ENCODE peak calls at places on chromosome 2, in nine cellular contexts. O, T, E, Z, B, X, L, R and N are unnamed samples.

GRCh38 chr2:238169021-238169707 is 10.4 kb downstream of the ERFE start:
- DNase-seq in O (peak), T (peak), E (no peak), Z (peak), B (peak), X (no peak), L (peak), R (peak), N (no peak)

GRCh38 chr2:109348645-109349554 is 219.9 kb downstream of the SH3RF3 start:
- DNase-seq in O (no peak), T (no peak), E (no peak), Z (no peak), B (no peak), X (no peak), L (no peak), R (no peak), N (no peak)

GRCh38 chr2:179022685-179023084 is 27.3 kb downstream of the CCDC141 start:
- DNase-seq in O (no peak), T (no peak), E (no peak), Z (no peak), B (no peak), X (no peak), L (no peak), R (no peak), N (no peak)

GRCh38 chr2:58428286-58428552 is 187.1 kb upstream of the FANCL start:
- DNase-seq in O (no peak), T (no peak), E (no peak), Z (peak), B (peak), X (peak), L (no peak), R (no peak), N (peak)

GRCh38 chr2:5287558-5288334 is 404.4 kb upstream of the SOX11 start:
- DNase-seq in O (no peak), T (no peak), E (no peak), Z (no peak), B (no peak), X (no peak), L (no peak), R (no peak), N (no peak)

GRCh38 chr2:104745856-104746255 is 108.1 kb upstream of the POU3F3 start:
- DNase-seq in O (no peak), T (no peak), E (no peak), Z (no peak), B (no peak), X (no peak), L (no peak), R (no peak), N (no peak)

GRCh38 chr2:74440005-74440377 is 1.7 kb downstream of the RTKN start:
- DNase-seq in O (peak), T (peak), E (peak), Z (no peak), B (no peak), X (peak), L (no peak), R (no peak), N (no peak)

GRCh38 chr2:64854773-64855237 is 134.4 kb upstream of the SLC1A4 start:
- DNase-seq in O (peak), T (peak), E (no peak), Z (no peak), B (no peak), X (no peak), L (no peak), R (no peak), N (no peak)

GRCh38 chr2:237591379-237591881 is 896 bp upstream of the RAB17 start:
- DNase-seq in O (no peak), T (no peak), E (no peak), Z (no peak), B (no peak), X (no peak), L (no peak), R (peak), N (no peak)

GRCh38 chr2:203492965-203493364 is 42.1 kb downstream of the RAPH1 start:
- DNase-seq in O (no peak), T (peak), E (no peak), Z (no peak), B (peak), X (no peak), L (no peak), R (peak), N (no peak)

GRCh38 chr2:62197017-62197586 is 1.2 kb downstream of the B3GNT2 start:
- DNase-seq in O (no peak), T (no peak), E (peak), Z (peak), B (peak), X (peak), L (no peak), R (peak), N (peak)

GRCh38 chr2:73085691-73086090 is 14.2 kb upstream of the SFXN5 start:
- DNase-seq in O (peak), T (peak), E (peak), Z (peak), B (peak), X (peak), L (no peak), R (peak), N (peak)

GRCh38 chr2:200177971-200178911 is 128.3 kb upstream of the SPATS2L start:
- DNase-seq in O (no peak), T (peak), E (no peak), Z (no peak), B (no peak), X (no peak), L (no peak), R (no peak), N (peak)

GRCh38 chr2:219420687-219421086 is 2.5 kb downstream of the DES start:
- DNase-seq in O (no peak), T (no peak), E (no peak), Z (no peak), B (no peak), X (no peak), L (no peak), R (no peak), N (no peak)

GRCh38 chr2:239025081-239025801 is 177.4 kb downstream of the TWIST2 start:
- DNase-seq in O (peak), T (peak), E (peak), Z (peak), B (no peak), X (no peak), L (peak), R (peak), N (no peak)

GRCh38 chr2:177143444-177143843 is 69.2 kb upstream of the HNRNPA3 start:
- DNase-seq in O (peak), T (peak), E (peak), Z (peak), B (no peak), X (no peak), L (peak), R (peak), N (no peak)

GRCh38 chr2:73031725-73032701 is 39.5 kb downstream of the SFXN5 start:
- DNase-seq in O (no peak), T (peak), E (peak), Z (no peak), B (no peak), X (no peak), L (no peak), R (no peak), N (no peak)

GRCh38 chr2:104599802-104600510 is 254.0 kb upstream of the POU3F3 start:
- DNase-seq in O (no peak), T (no peak), E (peak), Z (peak), B (no peak), X (no peak), L (peak), R (no peak), N (no peak)

GRCh38 chr2:119719261-119719627 is 40.2 kb downstream of the TMEM177 start:
- DNase-seq in O (no peak), T (no peak), E (no peak), Z (no peak), B (no peak), X (no peak), L (no peak), R (no peak), N (no peak)

GRCh38 chr2:101263377-101263800 is 10.7 kb downstream of the CNOT11 start:
- DNase-seq in O (no peak), T (no peak), E (no peak), Z (no peak), B (no peak), X (no peak), L (no peak), R (no peak), N (no peak)

GRCh38 chr2:26438526-26438925 is 36.8 kb downstream of the DRC1 start:
- DNase-seq in O (peak), T (peak), E (no peak), Z (no peak), B (no peak), X (peak), L (peak), R (no peak), N (no peak)

GRCh38 chr2:241432824-241433448 is 75.4 kb downstream of the STK25 start:
- DNase-seq in O (no peak), T (no peak), E (no peak), Z (no peak), B (no peak), X (no peak), L (no peak), R (no peak), N (no peak)

GRCh38 chr2:64226611-64227010 is 82.4 kb upstream of the PELI1 start:
- DNase-seq in O (no peak), T (no peak), E (no peak), Z (no peak), B (no peak), X (no peak), L (no peak), R (no peak), N (no peak)

GRCh38 chr2:10140841-10141610 is 18.5 kb downstream of the RRM2 start:
- DNase-seq in O (no peak), T (no peak), E (no peak), Z (no peak), B (no peak), X (no peak), L (no peak), R (no peak), N (peak)
- TF ChIP-seq CTCF in O (no peak), T (no peak), E (no peak), Z (no peak), B (no peak), X (no peak), L (peak), R (peak), N (no peak)

GRCh38 chr2:55721601-55722215 is 28.1 kb upstream of the PNPT1 start:
- DNase-seq in O (no peak), T (no peak), E (peak), Z (peak), B (no peak), X (no peak), L (no peak), R (peak), N (no peak)

GRCh38 chr2:55718165-55719008 is 24.7 kb upstream of the PNPT1 start:
- DNase-seq in O (peak), T (peak), E (peak), Z (peak), B (peak), X (peak), L (peak), R (peak), N (peak)

GRCh38 chr2:55719852-55720251 is 26.2 kb upstream of the PNPT1 start:
- DNase-seq in O (no peak), T (no peak), E (no peak), Z (no peak), B (no peak), X (no peak), L (no peak), R (no peak), N (no peak)

DNA sequence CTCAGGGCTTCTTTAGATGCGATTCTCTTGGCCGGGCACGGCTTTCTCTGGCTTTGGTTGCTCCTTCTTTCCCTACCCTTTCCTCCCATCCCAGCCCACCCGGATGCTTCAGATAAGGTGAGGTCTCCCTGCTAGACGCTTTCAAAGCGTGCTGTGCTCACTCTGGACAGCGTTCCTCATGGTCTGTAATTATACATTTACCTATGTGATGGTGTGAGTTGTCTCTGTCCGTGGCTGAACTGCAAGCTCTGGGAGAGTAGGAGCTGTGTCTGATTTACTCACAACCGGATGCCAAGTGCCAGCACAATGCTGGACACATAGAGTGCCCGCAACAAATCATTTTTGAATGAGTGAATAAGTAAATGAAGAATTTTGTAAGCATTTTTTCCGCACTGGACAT is 26.8 kb upstream of the PNPT1 start:
- DNase-seq in O (no peak), T (no peak), E (no peak), Z (no peak), B (no peak), X (no peak), L (no peak), R (peak), N (no peak)
- TF ChIP-seq CTCF in O (no peak), T (no peak), E (no peak), Z (no peak), B (no peak), X (no peak), L (no peak), R (no peak), N (no peak)

DNA sequence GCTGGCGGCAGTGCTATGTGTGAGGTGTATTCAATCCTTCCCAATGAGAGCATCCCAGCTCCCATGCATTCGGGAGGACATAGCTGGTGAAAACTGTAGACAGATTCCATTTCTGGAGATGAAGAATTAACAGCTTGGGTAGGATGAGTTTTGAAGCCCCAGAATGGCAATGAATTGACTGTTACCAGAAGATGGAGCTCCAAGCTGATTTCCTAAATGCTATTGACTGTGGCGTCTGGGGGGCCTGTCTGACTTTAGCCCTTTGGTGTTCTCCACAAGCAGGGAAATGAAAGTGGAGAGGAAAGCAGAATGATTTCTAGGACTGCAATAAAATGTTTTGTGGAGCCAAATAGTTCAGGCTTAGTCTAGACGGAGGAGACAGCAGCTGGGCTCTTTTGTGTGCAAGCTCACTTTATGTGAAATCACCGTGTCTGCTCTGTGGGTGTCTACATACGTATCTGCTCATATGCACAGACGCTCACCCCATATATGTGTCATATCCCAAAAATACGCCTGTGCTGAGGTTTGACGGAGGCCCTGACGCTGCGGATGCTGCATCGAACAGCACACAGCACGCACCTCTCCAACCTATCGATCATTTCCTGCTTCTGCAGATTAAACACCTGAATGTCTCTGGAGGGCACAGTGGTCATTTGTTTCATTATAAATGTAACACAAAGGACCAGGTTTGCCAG is 166.4 kb upstream of the PXDN start:
- DNase-seq in O (no peak), T (peak), E (no peak), Z (no peak), B (no peak), X (no peak), L (no peak), R (no peak), N (no peak)
- TF ChIP-seq CTCF in O (no peak), T (no peak), E (peak), Z (no peak), B (no peak), X (no peak), L (no peak), R (peak), N (no peak)

GRCh38 chr2:235026649-235027557 is 75.1 kb downstream of the SH3BP4 start:
- DNase-seq in O (peak), T (peak), E (no peak), Z (peak), B (no peak), X (no peak), L (no peak), R (peak), N (peak)

GRCh38 chr2:235028646-235029045 is 76.8 kb downstream of the SH3BP4 start:
- DNase-seq in O (no peak), T (no peak), E (no peak), Z (no peak), B (no peak), X (no peak), L (no peak), R (no peak), N (no peak)

GRCh38 chr2:235026137-235026536 is 74.3 kb downstream of the SH3BP4 start:
- DNase-seq in O (peak), T (peak), E (peak), Z (peak), B (no peak), X (no peak), L (peak), R (peak), N (peak)

GRCh38 chr2:235029054-235029453 is 77.2 kb downstream of the SH3BP4 start:
- DNase-seq in O (no peak), T (no peak), E (no peak), Z (no peak), B (no peak), X (no peak), L (no peak), R (no peak), N (no peak)

DNA sequence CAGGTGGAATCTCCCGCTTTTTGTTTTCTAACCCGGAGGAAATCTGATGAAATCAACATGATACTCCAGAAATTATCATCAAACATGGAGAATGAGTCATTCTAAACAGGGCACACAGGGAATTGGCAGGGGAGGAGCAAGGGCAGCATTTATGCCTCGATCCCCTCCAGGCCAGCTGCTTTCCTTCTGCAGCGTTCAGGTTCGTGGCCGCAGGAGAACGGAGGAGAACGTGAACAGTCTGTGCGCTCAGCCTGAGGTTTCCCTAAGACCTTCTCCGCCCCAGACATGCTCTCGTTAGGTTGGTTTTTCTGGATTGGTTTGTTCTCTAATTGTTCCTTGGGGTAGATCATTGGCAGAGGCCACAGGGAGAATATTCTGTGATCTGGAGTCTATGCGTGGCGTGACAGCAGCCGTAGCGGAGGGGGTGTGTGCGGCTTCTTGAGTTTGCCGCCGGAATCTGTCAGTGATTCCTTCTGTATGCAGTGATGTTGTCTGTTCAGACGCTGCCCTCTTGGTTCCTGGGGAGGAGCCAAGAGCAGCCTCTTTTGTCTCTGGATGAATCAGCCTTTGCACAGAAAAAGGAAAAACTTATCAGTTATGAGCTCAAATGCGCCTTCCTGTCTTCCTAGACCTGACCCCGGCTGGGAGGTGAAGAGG is 75.9 kb downstream of the SH3BP4 start:
- DNase-seq in O (peak), T (peak), E (no peak), Z (peak), B (no peak), X (no peak), L (no peak), R (peak), N (no peak)
- TF ChIP-seq CTCF in O (no peak), T (no peak), E (no peak), Z (no peak), B (no peak), X (no peak), L (no peak), R (no peak), N (no peak)

DNA sequence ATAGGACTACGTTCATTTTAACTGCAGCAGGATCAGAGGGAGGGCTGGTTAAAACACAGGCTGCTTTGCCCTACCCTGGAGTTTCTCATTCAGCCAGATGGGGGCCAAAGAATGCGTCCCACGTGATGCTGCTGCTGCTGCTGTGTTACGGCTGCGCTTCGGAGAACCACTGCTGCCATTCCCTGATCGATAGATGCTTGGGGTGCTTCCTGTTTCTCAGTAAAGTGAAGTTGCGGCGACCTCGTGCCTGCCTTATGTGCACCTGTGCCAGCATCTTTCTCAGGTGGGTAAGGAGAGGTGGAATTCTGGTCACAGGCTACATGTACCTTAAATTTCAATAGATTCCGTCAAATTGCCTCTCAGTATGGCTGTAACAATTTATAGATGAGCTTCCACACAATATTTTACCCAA is 24.7 kb upstream of the TOGARAM2 start:
- DNase-seq in O (peak), T (peak), E (peak), Z (peak), B (peak), X (peak), L (no peak), R (no peak), N (no peak)
- TF ChIP-seq CTCF in O (peak), T (peak), E (no peak), Z (no peak), B (peak), X (peak), L (peak), R (no peak), N (no peak)

DNA sequence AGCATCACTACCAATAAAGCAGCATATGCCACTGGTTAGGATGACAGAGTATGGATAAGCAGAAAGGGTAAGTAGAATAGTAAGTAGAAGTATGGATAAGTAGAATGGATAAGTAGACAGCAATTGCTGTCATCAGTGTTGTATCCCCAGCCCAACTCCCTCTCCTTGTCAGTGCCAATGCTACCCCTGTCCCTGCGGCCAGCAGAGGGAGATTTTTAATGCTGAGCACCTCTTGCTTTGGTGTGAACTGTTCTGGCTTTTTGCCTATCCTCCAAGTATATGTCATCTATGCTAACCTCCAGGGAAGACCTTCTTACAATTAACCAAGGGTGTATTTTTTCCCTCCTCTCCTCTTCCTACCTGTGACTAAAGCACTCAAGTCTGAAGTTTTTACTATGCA is 136.7 kb upstream of the SPHKAP start:
- DNase-seq in O (peak), T (peak), E (peak), Z (peak), B (no peak), X (peak), L (no peak), R (peak), N (peak)
- TF ChIP-seq CTCF in O (peak), T (no peak), E (peak), Z (no peak), B (peak), X (peak), L (peak), R (peak), N (no peak)

GRCh38 chr2:221400411-221400810 is 171.7 kb downstream of the EPHA4 start:
- DNase-seq in O (no peak), T (no peak), E (no peak), Z (no peak), B (no peak), X (no peak), L (no peak), R (no peak), N (no peak)

GRCh38 chr2:221402072-221402471 is 170.0 kb downstream of the EPHA4 start:
- DNase-seq in O (no peak), T (peak), E (peak), Z (no peak), B (no peak), X (no peak), L (no peak), R (no peak), N (no peak)

GRCh38 chr2:221397179-221397578 is 174.9 kb downstream of the EPHA4 start:
- DNase-seq in O (no peak), T (no peak), E (no peak), Z (peak), B (no peak), X (no peak), L (no peak), R (peak), N (no peak)

DNA sequence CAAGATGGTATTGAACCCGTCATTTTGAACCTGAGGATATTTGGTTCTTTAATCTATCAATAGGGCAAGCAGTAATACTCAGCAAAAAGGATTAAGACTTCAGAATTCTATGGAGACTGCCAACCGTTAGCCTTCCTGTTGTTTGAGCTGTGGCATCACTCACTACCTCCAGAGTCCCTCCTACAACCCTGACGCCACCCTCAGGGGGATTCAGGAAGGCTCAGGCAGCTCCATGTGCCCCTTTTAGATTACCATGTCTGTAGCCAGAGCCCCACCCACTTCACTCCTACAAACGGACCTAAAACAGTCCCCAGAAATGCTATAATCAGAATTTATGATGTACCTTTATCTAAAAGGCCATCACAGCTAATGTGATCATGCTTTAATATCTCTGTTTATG is 172.9 kb downstream of the EPHA4 start:
- DNase-seq in O (no peak), T (no peak), E (no peak), Z (no peak), B (no peak), X (no peak), L (no peak), R (no peak), N (no peak)
- TF ChIP-seq CTCF in O (no peak), T (no peak), E (no peak), Z (no peak), B (no peak), X (no peak), L (no peak), R (no peak), N (no peak)